ENCODE peak calls at places on chromosomes 6 and 20, in four cellular contexts. E, A, X and R are unnamed samples.

GRCh38 chr20:6530916-6531315 is 236.6 kb upstream of the BMP2 start:
- DNase-seq in E (no peak), A (no peak), X (no peak), R (no peak)

GRCh38 chr20:1291191-1291741 is 25.2 kb downstream of the SNPH start:
- DNase-seq in E (peak), A (no peak), X (no peak), R (no peak)

GRCh38 chr6:89353702-89354392 is 1.3 kb upstream of the UBE2J1 start:
- DNase-seq in E (no peak), X (no peak), A (no peak), R (no peak)

GRCh38 chr6:123956492-123957139 is 153.0 kb downstream of the NKAIN2 start:
- DNase-seq in E (no peak), A (no peak), X (no peak), R (no peak)

GRCh38 chr6:33418690-33419291 is 884 bp upstream of the CUTA start:
- DNase-seq in A (no peak), E (no peak), X (no peak), R (no peak)

GRCh38 chr20:51680067-51680749 is 88.0 kb downstream of the ATP9A start:
- DNase-seq in X (no peak), E (no peak), A (no peak), R (no peak)

GRCh38 chr20:50645253-50646068 is 45.9 kb downstream of the RIPOR3 start:
- DNase-seq in X (peak), A (peak), E (peak), R (peak)

GRCh38 chr6:33008944-33009861 is at the start of gene HLA-DOA:
- DNase-seq in A (no peak), E (peak), X (no peak), R (peak)

GRCh38 chr6:107957165-107957908 is 671 bp downstream of the SEC63 start:
- DNase-seq in E (peak), X (peak), A (peak), R (peak)

GRCh38 chr6:12119085-12119588 is 107.0 kb downstream of the HIVEP1 start:
- DNase-seq in E (peak), X (peak), A (no peak), R (no peak)

GRCh38 chr20:56778765-56779195 is 149.7 kb downstream of the TFAP2C start:
- DNase-seq in X (no peak), A (no peak), E (peak), R (peak)

GRCh38 chr6:20840675-20841074 is 306.4 kb downstream of the CDKAL1 start:
- DNase-seq in E (peak), X (no peak), A (no peak), R (no peak)

GRCh38 chr20:63969851-63970713 is at the start of gene ZNF512B:
- DNase-seq in X (peak), A (peak), E (peak), R (peak)

GRCh38 chr6:26555505-26556262 is 17.5 kb downstream of the HMGN4 start:
- DNase-seq in A (no peak), X (no peak), E (no peak), R (no peak)

GRCh38 chr20:2872304-2873009 is 824 bp upstream of the PTPRA start:
- DNase-seq in E (peak), A (peak), X (peak), R (peak)

GRCh38 chr6:167200806-167201205 is 43.0 kb upstream of the GPR31 start:
- DNase-seq in X (no peak), E (no peak), A (no peak), R (no peak)

GRCh38 chr6:153058291-153058690 is 55.8 kb upstream of the MTRF1L start:
- DNase-seq in E (peak), A (no peak), X (no peak), R (no peak)

GRCh38 chr6:73314577-73315492 is 39.2 kb downstream of the DPPA5 start:
- DNase-seq in A (no peak), E (no peak), X (no peak), R (no peak)

DNA sequence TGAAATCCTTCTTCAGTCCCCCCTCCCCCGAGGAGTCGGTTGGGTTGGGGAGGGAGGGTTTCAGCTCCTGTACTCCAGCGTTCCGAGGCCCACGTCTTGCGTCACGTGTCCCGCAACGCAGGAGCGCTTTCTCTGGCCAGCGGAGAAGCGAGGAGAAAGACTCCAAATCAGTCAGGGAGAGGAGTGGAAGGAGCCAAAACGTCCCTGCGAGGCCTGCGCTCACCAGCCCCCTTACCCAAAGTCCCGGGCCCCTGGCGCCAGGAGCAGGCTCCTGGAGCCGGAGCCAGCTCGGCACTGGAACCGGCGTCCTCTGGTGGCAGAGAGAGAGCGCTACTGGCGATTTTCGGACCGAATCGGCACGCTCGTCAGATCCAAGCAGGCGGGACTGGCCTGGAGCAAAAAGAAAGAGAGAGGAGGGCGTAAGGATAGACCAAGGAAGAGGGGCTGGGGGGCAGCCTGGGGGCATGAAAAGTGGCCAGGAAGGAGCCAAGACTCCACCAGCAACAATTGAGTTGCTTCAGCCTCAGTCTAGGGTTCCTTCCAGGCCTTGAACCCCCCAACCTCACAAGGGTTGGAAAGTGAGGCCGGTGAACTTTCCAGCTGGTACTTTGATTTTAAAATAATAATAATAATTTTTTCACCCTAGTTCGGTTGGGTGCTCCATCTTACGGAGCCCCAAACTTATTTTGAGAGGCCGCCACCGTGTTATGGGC is at the start of gene GNAS:
- DNase-seq in E (peak), A (peak), X (peak), R (peak)
- TF ChIP-seq CTCF in E (peak), A (peak), X (peak), R (no peak)

DNA sequence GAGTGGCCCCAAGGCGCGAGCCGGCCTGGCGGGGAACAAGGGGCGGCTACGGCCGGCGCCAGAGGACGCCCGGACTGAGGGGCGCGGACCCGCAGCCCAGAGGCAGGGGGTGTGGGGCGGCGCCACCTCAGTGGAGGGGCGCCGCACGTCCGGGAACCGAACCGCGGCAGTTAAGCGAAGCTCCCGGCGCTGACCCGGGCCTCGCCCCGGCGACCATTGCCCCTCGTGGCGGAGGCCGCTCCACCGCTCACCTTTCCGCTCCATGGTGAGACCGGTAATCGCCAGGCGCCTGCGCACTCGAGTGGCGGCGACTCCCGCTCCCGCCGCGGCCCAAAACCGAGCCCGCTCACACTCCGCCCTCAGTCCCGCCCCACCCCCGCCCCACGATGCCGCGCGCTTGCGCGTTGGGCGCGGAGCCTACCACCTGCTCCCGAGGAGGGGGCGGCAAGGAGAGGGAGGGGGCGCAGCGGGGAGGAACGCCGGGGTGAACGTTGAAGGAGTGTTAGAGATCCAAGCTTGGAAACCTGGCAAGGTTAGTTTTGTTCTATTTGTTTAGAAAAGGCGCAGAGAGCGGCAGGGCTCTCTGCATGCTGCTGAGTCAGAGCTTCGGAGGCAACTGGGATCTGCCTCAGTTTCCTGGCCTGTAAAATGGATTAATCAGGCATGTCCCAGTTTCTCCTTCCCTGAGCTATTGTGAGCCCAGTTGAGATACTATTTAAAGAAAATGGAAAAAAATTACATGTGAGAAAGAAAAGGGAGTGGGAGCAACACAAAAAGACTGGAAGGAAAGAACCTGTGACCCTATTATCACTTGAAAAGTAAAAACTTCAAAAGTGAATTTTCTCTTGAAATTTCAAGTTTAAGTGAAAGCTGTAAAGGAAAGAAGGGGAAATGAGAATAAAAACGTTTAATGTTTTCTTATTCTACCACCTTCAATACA is at the start of gene SRPK1:
- DNase-seq in E (peak), A (peak), X (peak), R (peak)
- TF ChIP-seq CTCF in E (no peak), A (no peak), X (no peak), R (no peak)

DNA sequence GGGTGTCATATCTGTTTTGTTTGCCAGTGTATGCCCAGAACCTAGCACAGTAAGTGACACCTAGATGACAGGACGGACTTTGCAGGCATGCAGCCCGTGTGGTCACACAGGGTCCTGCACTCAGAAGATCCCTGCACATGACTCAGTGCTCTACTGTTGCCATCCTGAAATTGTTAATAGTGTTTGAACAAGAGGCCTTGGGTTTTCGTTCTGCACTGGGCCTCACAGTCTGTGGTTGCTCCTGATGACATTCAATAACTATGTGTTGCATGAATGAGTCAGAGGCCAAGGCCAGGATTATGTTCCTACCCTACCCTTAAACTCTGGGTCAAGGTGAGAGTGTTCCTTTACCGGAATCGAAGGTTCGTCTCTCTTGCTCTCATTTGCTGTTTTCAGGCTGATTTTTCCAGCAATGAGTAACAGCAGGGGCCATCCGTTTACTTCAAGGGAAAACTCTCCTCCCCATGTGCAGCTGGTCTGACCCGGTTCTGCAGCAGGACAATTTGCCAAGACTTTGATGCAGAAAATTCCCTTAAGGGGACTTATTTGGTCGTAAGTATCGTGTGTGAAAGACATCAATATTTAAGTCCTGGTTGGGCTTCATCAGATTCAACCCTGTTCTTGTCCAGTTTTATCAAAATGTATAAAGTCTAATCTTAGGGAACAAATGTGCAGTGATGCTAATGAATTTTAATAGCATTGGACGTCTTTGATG is 13.0 kb upstream of the PFDN4 start:
- DNase-seq in A (no peak), X (peak), E (no peak), R (no peak)
- TF ChIP-seq CTCF in A (no peak), X (no peak), E (peak), R (peak)

GRCh38 chr20:7903429-7903828 is 36.8 kb downstream of the HAO1 start:
- DNase-seq in E (no peak), X (no peak), A (no peak), R (no peak)
- TF ChIP-seq CTCF in E (no peak), X (no peak), A (no peak), R (no peak)

DNA sequence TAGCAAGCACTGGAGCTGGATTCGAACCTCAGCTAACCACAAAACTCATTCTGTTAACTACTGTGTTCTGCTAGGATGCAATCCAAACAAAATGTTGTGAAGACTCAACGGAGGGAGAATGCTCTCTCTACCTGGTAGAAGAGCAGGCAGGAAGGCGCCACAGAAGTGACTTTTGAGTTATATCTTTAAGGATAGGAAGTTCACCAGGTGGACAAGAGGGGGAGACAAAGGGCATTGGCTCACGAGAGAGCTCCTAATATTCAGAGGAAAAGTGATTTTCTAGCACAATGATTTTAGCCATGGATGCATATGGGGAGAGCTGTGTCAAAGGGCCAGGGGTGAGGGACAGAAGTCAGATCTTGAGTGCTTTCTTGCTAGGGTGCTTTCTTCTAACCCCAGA is 108.4 kb upstream of the MAFB start:
- DNase-seq in A (no peak), X (peak), E (peak), R (peak)
- TF ChIP-seq CTCF in A (peak), X (no peak), E (peak), R (peak)

GRCh38 chr6:125759184-125759902 is 9.9 kb downstream of the HEY2 start:
- DNase-seq in A (peak), E (no peak), X (peak), R (peak)
- TF ChIP-seq CTCF in A (no peak), E (peak), X (peak), R (peak)

GRCh38 chr20:60341062-60341461 is 382.8 kb downstream of the CDH26 start:
- DNase-seq in X (no peak), A (no peak), E (no peak), R (no peak)

GRCh38 chr20:60340232-60340631 is 382.0 kb downstream of the CDH26 start:
- DNase-seq in X (no peak), E (no peak), A (no peak), R (no peak)

GRCh38 chr20:60349418-60349817 is 391.2 kb downstream of the CDH26 start:
- DNase-seq in E (no peak), A (no peak), X (no peak), R (no peak)

DNA sequence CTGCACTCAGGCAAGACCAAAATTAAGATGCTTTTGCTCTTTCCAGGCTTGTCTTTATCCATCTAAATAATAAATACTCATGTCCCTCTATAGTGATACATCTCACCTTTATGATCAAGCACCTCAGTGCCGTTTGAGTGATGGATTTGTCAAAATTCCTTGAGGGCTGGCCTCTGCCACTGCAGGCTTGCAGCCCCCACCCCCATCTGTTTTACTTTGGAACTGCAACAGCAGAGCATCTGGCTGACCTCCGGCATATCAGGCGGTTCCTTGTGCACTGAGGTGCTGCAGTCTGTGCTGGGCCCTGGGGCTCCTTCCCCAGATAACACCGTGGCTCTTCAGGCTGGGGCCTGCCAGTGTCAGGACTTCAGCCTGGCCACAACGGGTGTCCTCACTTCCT is 386.9 kb downstream of the CDH26 start:
- DNase-seq in X (no peak), E (no peak), A (no peak), R (no peak)
- TF ChIP-seq CTCF in X (no peak), E (no peak), A (no peak), R (no peak)

GRCh38 chr6:46655803-46656202 is 3.0 kb downstream of the SLC25A27 start:
- DNase-seq in A (no peak), X (peak), E (no peak), R (peak)
- TF ChIP-seq CTCF in A (no peak), X (peak), E (peak), R (peak)